ENCODE peak calls at places on chromosomes 11 and 22, in eight cellular contexts. Q, W, B, U, S, D, A and M are unnamed samples.

GRCh38 chr22:40178417-40179409 is 988 bp downstream of the TNRC6B start:
- DNase-seq in U (peak), S (no peak), Q (peak), A (peak), B (no peak), W (peak), D (peak), M (no peak)

GRCh38 chr11:44464741-44465140 is 100.7 kb upstream of the CD82 start:
- DNase-seq in W (no peak), S (no peak), D (no peak), Q (no peak), B (no peak), A (no peak), U (no peak), M (no peak)

GRCh38 chr22:44366372-44367310 is 53.9 kb upstream of the SHISAL1 start:
- DNase-seq in U (no peak), D (no peak), S (no peak), B (peak), W (no peak), A (no peak), Q (no peak), M (peak)

GRCh38 chr22:29152045-29152380 is 53.7 kb upstream of the EMID1 start:
- DNase-seq in S (no peak), B (no peak), W (no peak), Q (no peak), A (no peak), D (no peak), U (no peak), M (no peak)

GRCh38 chr22:44340271-44341239 is 27.8 kb upstream of the SHISAL1 start:
- DNase-seq in S (no peak), D (no peak), Q (no peak), W (no peak), U (no peak), A (no peak), B (no peak), M (no peak)

GRCh38 chr22:46809153-46809885 is 46.9 kb downstream of the TBC1D22A start:
- DNase-seq in Q (no peak), A (no peak), W (no peak), B (no peak), S (no peak), D (no peak), U (no peak), M (no peak)

GRCh38 chr22:35838849-35839646 is 121.4 kb downstream of the APOL5 start:
- DNase-seq in S (peak), A (no peak), D (no peak), W (peak), U (no peak), B (no peak), Q (peak), M (no peak)

GRCh38 chr11:71309181-71309580 is 56.8 kb upstream of the SHANK2 start:
- DNase-seq in B (no peak), S (no peak), W (no peak), Q (peak), U (no peak), A (no peak), D (no peak), M (no peak)

GRCh38 chr22:37054078-37054440 is 2.5 kb downstream of the KCTD17 start:
- DNase-seq in S (no peak), U (no peak), W (no peak), Q (peak), A (no peak), D (no peak), B (no peak), M (no peak)

GRCh38 chr22:20156611-20157415 is 6.0 kb upstream of the CCDC188 start:
- DNase-seq in Q (peak), S (peak), D (peak), B (peak), A (peak), U (peak), W (peak), M (peak)

GRCh38 chr11:122751298-122752070 is 86.8 kb upstream of the CRTAM start:
- DNase-seq in W (no peak), Q (no peak), S (no peak), D (no peak), B (no peak), A (no peak), U (no peak), M (no peak)

GRCh38 chr11:13339196-13340153 is 61.9 kb downstream of the BMAL1 start:
- DNase-seq in S (peak), A (no peak), B (no peak), U (no peak), Q (no peak), D (peak), W (no peak), M (no peak)

GRCh38 chr11:45180888-45181594 is 34.6 kb downstream of the PRDM11 start:
- DNase-seq in U (peak), D (no peak), Q (peak), A (no peak), W (peak), B (peak), S (peak), M (peak)

GRCh38 chr11:86183694-86184093 is 60.9 kb upstream of the EED start:
- DNase-seq in U (no peak), B (no peak), Q (no peak), A (no peak), D (no peak), S (no peak), W (no peak), M (no peak)

GRCh38 chr22:35749808-35750207 is 32.1 kb downstream of the APOL5 start:
- DNase-seq in S (no peak), W (no peak), D (no peak), Q (no peak), U (no peak), B (no peak), A (no peak), M (no peak)

GRCh38 chr11:9672918-9673317 is 9.0 kb downstream of the SWAP70 start:
- DNase-seq in S (no peak), W (no peak), A (no peak), B (no peak), U (no peak), Q (no peak), D (no peak), M (no peak)

GRCh38 chr22:31544481-31545480 is 48.4 kb downstream of the SFI1 start:
- DNase-seq in U (no peak), W (no peak), D (no peak), A (no peak), B (no peak), S (no peak), Q (no peak), M (no peak)

GRCh38 chr11:58622344-58622743 is at the start of gene CNTF:
- DNase-seq in U (no peak), Q (no peak), S (no peak), D (no peak), B (no peak), A (no peak), W (no peak), M (no peak)

GRCh38 chr11:1694064-1694845 is 2.7 kb upstream of the KRTAP5-6 start:
- DNase-seq in U (peak), W (peak), S (peak), D (peak), Q (peak), B (peak), A (peak), M (peak)
- H3K27ac ChIP-seq in U (peak), W (no peak), S (peak), D (no peak), Q (no peak), B (peak), A (no peak), M (no peak)

GRCh38 chr11:105033344-105033743 is 1.6 kb downstream of the CASP1 start:
- DNase-seq in S (no peak), W (no peak), D (no peak), A (no peak), Q (no peak), U (no peak), B (no peak), M (no peak)

GRCh38 chr11:105035262-105035620 is 297 bp upstream of the CASP1 start:
- DNase-seq in S (no peak), A (no peak), U (no peak), B (no peak), D (no peak), Q (no peak), W (no peak), M (no peak)

GRCh38 chr11:105032495-105032894 is 2.4 kb downstream of the CASP1 start:
- DNase-seq in A (no peak), W (no peak), U (no peak), B (no peak), Q (no peak), S (no peak), D (no peak), M (no peak)

GRCh38 chr11:105033781-105034180 is 1.2 kb downstream of the CASP1 start:
- DNase-seq in W (no peak), D (no peak), Q (no peak), U (no peak), A (no peak), B (no peak), S (no peak), M (no peak)
- H3K27ac ChIP-seq in W (no peak), D (peak), Q (peak), U (peak), A (no peak), B (peak), S (no peak), M (peak)

GRCh38 chr22:43236401-43237166 is 49.6 kb upstream of the TTLL12 start:
- DNase-seq in A (no peak), U (peak), Q (no peak), S (no peak), D (no peak), B (peak), W (no peak), M (peak)

GRCh38 chr22:43233529-43233928 is 46.6 kb upstream of the TTLL12 start:
- DNase-seq in S (no peak), U (no peak), D (no peak), W (no peak), A (no peak), Q (no peak), B (no peak), M (no peak)

GRCh38 chr22:43237280-43237679 is 50.3 kb upstream of the TTLL12 start:
- DNase-seq in D (no peak), A (no peak), Q (no peak), W (no peak), B (no peak), U (no peak), S (no peak), M (no peak)

GRCh38 chr22:43234299-43234988 is 47.5 kb upstream of the TTLL12 start:
- DNase-seq in U (no peak), W (no peak), D (no peak), A (no peak), B (no peak), Q (no peak), S (no peak), M (no peak)

DNA sequence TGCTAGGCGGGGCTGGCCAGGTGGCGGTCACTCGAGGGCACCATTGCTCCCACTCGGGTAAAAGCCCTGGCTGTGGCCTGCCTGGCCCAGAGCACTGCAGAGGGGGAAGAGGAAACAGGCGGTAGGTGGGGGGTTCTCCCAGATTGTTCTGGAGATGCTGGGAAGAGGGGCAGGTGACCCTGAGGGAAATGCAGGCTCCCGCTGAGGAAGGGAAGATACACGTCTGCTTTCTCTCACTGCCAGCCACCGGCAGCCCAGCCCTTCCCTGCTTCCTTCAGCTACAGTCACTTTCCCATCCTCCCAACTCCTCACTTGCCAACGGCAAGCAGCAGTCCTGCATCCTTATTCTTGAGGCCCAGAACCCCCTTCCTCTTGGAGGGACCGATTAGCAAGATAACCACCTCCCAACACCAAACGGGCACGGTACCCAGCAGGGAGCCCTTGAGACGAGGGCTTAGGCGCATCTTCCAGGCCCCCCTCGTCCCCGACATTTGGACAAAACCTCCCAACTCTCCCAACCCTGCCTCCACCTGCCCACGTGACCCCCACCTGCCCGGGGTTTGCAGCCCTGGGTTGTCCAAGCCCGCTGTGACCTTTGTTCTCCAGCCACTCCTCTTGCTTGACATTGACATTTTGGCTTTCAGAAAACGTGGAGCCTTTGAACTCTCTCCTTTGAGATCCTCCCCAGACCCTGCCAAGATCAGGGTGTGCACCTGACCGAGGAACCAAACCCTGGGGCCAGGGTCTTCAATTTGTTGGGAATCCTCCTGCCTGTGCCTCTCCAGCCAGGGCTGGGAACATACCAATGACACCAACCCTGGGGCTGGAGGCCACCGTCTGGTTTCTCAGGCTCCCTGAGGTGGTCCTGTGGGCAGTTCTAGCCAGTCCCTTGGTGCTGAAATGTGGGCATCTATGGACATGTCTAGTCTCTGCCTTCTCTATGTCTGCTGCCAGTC is 48.8 kb upstream of the TTLL12 start:
- DNase-seq in W (no peak), Q (no peak), B (no peak), S (no peak), D (no peak), A (no peak), U (no peak), M (no peak)
- H3K27ac ChIP-seq in W (no peak), Q (no peak), B (no peak), S (no peak), D (no peak), A (no peak), U (no peak), M (no peak)

DNA sequence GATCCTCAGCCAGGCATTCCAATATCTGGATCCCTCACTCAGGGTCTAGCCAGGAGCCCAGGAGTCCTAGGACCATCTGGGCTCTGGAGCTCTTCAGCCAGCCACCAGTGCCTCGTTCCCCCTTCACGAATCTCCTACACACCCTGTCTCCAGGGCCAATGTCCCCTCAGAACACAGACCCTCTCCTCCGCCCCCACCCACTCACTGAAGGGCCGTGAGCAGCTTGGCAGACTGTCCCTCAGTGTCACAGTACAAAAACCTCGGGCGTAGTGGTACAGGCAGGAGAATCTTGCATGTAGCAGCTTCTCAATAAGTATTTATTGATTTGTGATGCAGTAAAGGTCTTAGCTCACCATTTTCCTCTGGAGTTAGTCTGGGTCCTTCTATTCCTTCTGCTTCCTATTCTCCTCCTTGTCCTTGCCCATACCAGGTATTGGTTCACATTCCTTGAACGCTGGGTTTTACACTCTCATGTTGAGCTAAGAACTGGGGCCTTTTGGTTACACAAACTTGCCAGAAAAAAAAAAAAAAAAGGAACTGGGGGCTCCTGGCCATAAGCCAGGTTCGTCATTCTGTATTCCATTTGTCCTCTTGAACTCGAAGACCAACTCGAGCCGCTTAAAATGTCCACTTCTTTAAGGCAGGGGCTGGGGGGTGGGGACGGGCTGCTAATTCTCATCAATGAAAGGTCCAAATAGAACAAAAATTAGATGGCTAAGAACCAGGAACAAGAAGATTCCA is 2.3 kb downstream of the CXCR5 start:
- DNase-seq in U (no peak), S (no peak), B (no peak), Q (no peak), D (no peak), A (no peak), W (no peak), M (no peak)
- H3K27ac ChIP-seq in U (no peak), S (no peak), B (no peak), Q (no peak), D (peak), A (no peak), W (no peak), M (no peak)

DNA sequence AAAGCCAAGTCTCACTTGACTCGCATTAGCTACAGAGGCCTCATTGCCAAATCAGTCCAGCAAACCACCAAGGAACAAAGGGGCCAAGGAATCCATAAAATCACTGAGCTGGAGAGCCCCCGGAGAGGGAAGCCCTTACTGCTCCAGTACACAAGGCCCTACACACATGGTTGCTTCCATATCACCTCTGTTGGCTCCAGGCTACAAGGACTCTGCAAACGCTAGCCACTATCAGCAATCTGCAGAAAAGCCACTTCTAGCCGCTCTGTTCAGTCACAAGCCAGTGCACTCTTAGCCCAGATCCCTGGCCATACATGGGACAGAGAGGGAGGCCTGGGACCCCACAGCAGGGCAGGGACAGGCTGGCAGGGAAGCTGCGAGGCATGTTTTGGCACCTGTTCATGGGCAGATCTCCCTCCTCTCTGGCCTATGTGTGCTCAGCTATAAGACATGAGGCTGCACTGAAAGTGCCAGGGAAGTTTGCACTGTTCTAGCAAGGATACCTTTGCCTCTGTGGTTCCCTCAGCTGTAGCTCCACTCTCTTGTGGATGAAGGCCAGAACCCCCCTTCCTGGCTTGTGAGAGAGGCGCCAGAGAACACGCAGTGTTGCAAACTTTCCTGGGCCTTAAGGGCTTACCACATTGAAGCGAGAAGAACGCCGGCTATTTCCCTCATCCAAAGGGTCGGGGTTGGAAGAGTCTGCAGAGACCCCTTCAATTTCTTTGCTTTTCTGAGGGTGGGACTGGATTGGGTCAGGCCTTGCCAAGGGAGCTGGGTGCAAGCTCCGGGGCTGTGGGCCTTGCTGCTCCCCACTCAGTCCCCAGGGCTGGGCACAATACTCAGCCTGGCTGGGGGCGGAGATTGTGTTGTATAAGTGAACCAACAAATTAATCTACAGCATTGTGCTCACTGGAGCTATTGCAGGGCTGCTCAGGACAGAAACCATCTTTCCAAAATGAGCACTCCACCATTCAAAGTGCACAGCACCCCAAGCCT is 108.7 kb upstream of the PITPNB start:
- DNase-seq in W (no peak), U (no peak), D (no peak), Q (peak), A (no peak), S (no peak), B (no peak), M (no peak)
- H3K27ac ChIP-seq in W (no peak), U (peak), D (no peak), Q (no peak), A (no peak), S (no peak), B (peak), M (peak)

DNA sequence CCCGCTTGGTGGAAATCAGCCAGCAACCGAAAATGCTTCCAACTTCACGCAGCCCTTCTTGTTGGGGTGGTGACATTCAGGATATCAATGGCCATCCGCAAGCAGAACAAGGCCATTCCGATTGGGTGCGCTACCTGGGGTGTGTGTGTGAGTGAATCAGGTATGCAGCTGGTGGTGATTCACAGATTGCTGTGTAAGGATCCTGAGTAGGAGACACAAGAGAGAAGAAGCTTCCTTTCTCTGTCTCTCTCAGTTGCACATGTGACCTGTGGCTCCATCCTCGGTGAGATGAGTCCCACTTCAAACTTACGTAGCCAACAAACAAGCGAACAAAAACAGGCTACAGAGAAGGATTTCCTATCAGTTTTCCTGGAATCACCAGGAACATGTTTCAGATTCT is 9.6 kb upstream of the TMEM184B start:
- DNase-seq in W (no peak), Q (no peak), A (no peak), B (no peak), D (no peak), S (no peak), U (no peak), M (no peak)
- H3K27ac ChIP-seq in W (no peak), Q (no peak), A (no peak), B (no peak), D (no peak), S (peak), U (no peak), M (peak)

GRCh38 chr11:41115066-41115465 is 344.4 kb downstream of the LRRC4C start:
- DNase-seq in D (no peak), W (no peak), Q (no peak), B (no peak), S (no peak), U (no peak), A (no peak), M (no peak)
- H3K27ac ChIP-seq in D (no peak), W (no peak), Q (no peak), B (no peak), S (no peak), U (no peak), A (no peak), M (no peak)

GRCh38 chr22:23098718-23099524 is 28.6 kb downstream of the GNAZ start:
- DNase-seq in S (no peak), Q (peak), D (no peak), A (no peak), W (no peak), B (no peak), U (peak), M (no peak)
- H3K27ac ChIP-seq in S (no peak), Q (no peak), D (no peak), A (no peak), W (no peak), B (peak), U (peak), M (no peak)

DNA sequence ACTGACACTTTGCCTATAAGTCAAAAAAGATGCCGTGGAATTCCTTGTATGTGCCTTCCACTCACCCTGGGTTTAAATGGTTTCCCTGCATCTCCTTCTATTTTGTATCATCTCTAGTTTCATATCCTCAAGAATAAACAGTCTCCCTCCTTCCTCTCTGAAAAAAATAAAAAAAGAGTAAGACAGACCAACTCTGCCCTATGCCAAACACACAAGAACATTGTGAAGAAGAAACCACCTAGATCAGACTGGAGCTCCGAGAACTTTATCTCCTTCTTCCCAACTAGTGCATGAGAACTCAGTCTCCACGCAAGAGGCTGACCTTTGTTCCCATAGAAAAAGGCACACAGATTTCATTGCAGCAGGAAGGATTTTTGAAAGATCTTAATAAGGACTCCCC is 8.8 kb upstream of the PEX26 start:
- DNase-seq in S (no peak), A (no peak), B (no peak), Q (no peak), U (no peak), W (no peak), D (no peak), M (no peak)
- H3K27ac ChIP-seq in S (no peak), A (no peak), B (peak), Q (peak), U (peak), W (no peak), D (no peak), M (no peak)